ENCODE peak calls at places on chromosomes 4 and X, in four cellular contexts. H is AG09319, Q is mucosa of descending colon, B is upper lobe of right lung. R is an unnamed sample.
A peak's percentile ranks its signal among the peaks of the same experiment; 100 is the strongest.

GRCh38 chr4:40515398-40516293 is 114.0 kb downstream of the RBM47 start:
- DNase-seq in Q (peak; percentile 90), H (no peak), B (no peak), R (no peak)

GRCh38 chr4:156584100-156584499 is 387.5 kb downstream of the PDGFC start:
- DNase-seq in B (no peak), Q (no peak), H (no peak), R (no peak)

GRCh38 chrX:41445781-41446358 is 1.3 kb upstream of the NYX start:
- DNase-seq in H (no peak), Q (no peak), B (no peak), R (no peak)

GRCh38 chr4:663438-664428 is 10.3 kb downstream of the ATP5ME start:
- DNase-seq in Q (peak; percentile 66), H (no peak), B (peak; percentile 89), R (peak; percentile 90)

GRCh38 chr4:126583509-126583908 is 1049.2 kb upstream of the INTU start:
- DNase-seq in B (no peak), H (no peak), Q (no peak), R (no peak)

GRCh38 chr4:89222171-89222570 is 85.4 kb downstream of the GPRIN3 start:
- DNase-seq in B (no peak), Q (no peak), H (no peak), R (no peak)

GRCh38 chr4:119106036-119107000 is 29.3 kb upstream of the MYOZ2 start:
- DNase-seq in H (no peak), Q (no peak), B (no peak), R (no peak)

GRCh38 chrX:109716431-109717028 is 16.5 kb downstream of the ACSL4 start:
- DNase-seq in H (no peak), B (no peak), Q (no peak), R (no peak)

GRCh38 chr4:183171484-183172267 is 72.6 kb downstream of the WWC2 start:
- DNase-seq in B (no peak), H (no peak), Q (no peak), R (no peak)

GRCh38 chr4:12723849-12724447 is 760.2 kb downstream of the RAB28 start:
- DNase-seq in Q (no peak), B (no peak), H (no peak), R (no peak)

GRCh38 chr4:83381173-83381572 is 46.5 kb upstream of the HPSE start:
- DNase-seq in Q (no peak), B (no peak), H (no peak), R (no peak)

GRCh38 chr4:82715731-82716617 is 82.6 kb downstream of the SCD5 start:
- DNase-seq in B (no peak), Q (no peak), H (no peak), R (no peak)

GRCh38 chr4:119026662-119027444 is 108.8 kb upstream of the MYOZ2 start:
- DNase-seq in Q (no peak), H (no peak), B (no peak), R (no peak)

GRCh38 chr4:2445130-2445529 is 23.8 kb upstream of the RNF4 start:
- DNase-seq in B (peak; percentile 59), H (no peak), Q (no peak), R (no peak)

GRCh38 chr4:39712819-39713607 is 15.1 kb downstream of the UBE2K start:
- DNase-seq in B (no peak), H (no peak), Q (no peak), R (no peak)

GRCh38 chrX:30570505-30570904 is 7.1 kb downstream of the TASL start:
- DNase-seq in B (no peak), Q (peak; percentile 8), H (no peak), R (no peak)

GRCh38 chr4:167100120-167100519 is 134.2 kb downstream of the SPOCK3 start:
- DNase-seq in H (no peak), B (no peak), Q (no peak), R (no peak)

GRCh38 chrX:72308566-72309296 is 3.0 kb upstream of the CITED1 start:
- DNase-seq in H (no peak), Q (peak; percentile 83), B (peak; percentile 67), R (no peak)

GRCh38 chr4:24688453-24688852 is 104.1 kb upstream of the DHX15 start:
- DNase-seq in B (no peak), Q (no peak), H (no peak), R (no peak)

GRCh38 chrX:40550069-40550468 is 30.7 kb upstream of the ATP6AP2 start:
- DNase-seq in B (no peak), Q (no peak), H (no peak), R (no peak)

DNA sequence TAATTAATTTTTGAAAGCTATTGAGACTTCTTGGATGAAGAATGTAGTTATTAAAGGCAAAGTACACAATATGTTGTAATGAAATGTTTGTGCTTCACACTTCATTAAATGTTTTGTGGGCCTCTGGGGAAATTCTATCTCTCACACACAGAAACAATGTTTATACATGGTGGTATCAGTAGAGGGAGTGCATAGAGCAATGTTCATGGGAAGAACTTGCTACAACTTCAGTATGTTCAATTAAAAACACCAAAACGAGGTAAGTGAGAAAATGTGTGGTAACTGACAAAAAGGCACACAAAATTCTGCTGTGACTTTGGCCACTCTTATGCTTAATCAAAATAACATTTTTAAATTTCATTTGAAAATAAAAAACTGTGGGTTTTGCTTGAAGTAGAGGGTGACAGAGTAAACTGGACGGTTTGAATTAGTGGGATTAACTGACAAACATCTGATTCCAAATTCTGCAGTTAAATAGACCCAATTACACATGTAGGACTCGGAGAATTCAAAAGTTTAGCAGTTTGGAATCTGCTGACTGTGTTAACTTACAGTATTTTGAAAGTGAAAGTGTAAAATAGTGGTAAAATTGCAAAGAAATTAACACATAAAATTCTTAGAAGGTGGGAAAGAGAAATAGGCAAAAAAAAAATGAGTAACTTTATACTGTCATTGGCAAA is 111.4 kb upstream of the TTC29 start:
- DNase-seq in H (no peak), B (no peak), Q (no peak), R (no peak)
- TF ChIP-seq CTCF in H (peak; percentile 31), B (no peak), Q (no peak), R (peak; percentile 66)

GRCh38 chrX:113305496-113305895 is 464.9 kb upstream of the AMOT start:
- DNase-seq in Q (no peak), H (peak; percentile 39), B (no peak), R (no peak)
- TF ChIP-seq CTCF in Q (no peak), H (no peak), B (no peak), R (no peak)

GRCh38 chrX:130264573-130264972 is 4.1 kb downstream of the ZNF280C start:
- DNase-seq in Q (no peak), H (no peak), B (no peak), R (no peak)

GRCh38 chrX:130263016-130263415 is 5.7 kb downstream of the ZNF280C start:
- DNase-seq in Q (no peak), B (no peak), H (no peak), R (no peak)

DNA sequence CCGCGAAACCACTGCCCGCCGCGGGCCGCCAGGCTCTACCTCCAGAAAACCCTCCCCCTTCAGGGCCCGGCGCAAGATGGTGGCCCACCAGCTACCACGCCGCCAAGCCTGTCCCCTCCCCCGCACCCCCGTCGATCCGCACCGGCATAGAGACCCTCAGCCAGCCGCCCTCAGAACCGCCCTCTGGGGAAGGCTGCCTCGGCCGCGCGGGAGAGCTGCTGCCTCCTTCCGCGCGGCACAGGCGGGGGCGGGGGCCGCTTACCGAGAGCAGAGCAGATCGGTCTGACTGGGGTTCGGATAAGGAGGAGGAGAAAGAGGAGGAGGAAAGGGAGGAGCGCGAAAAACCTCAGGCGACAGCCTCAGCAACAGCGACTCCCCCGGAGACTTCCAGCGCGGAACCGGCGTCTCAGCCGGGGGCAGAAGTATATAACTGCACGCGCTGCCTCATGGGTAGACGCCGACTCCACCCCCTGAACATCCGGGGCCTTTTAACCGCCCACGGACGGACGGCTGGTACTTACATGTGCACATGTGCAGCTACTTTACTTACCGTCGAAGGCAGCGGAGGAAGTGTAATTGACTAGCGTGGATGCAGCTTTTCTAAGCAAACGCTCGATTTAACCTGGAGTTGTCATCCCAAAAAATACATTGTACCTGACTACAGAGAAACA is at the start of gene ZNF280C:
- DNase-seq in H (peak; percentile 80), B (peak; percentile 95), Q (peak; percentile 90), R (peak; percentile 96)
- TF ChIP-seq CTCF in H (peak; percentile 41), B (peak; percentile 37), Q (no peak), R (peak; percentile 65)

DNA sequence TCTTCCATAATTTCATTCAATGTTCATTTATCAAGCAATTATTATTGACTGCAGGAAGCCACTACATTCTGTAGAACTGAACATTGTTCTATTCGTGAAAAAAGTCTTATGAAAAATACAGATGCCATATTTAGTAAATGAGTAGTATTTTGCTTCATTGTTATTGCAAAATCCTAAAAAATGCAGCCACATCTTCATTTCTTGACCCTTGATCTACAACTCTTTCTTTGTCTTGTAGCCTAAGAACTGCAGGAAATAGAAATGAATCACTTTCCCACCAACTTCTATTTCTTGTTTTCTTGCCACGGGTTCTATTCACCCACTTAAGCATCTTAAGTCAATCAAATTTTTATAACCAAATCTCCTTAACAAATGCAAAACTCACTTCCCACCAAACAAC is 63.3 kb downstream of the KCNIP4 start:
- DNase-seq in H (peak; percentile 2), Q (no peak), B (no peak), R (no peak)
- TF ChIP-seq CTCF in H (no peak), Q (no peak), B (no peak), R (no peak)

R was measured in chondrocyte.